ENCODE peak calls at places on chromosomes 12 and 14, in eight cellular contexts. One of them, this sample, is unnamed.

GRCh38 chr12:12405882-12406281 is 49.0 kb downstream of the BORCS5 start:
- DNase-seq in AG04450: no peak
- DNase-seq in NK-92 treated with Interleukin-12 subunit alpha and Interleukin-12 subunit beta, amount 100 ng/mL, for 24 hours: no peak
- DNase-seq in RPMI8226: no peak
- DNase-seq in activated T-helper 1 cell treated with Interleukin-2 at 50 U/mL for 16 hours: no peak
- DNase-seq in activated CD4-positive, alpha-beta T cell treated with anti-CD3 and anti-CD28 coated beads, Interleukin-2, amount 50 U/mL, for 48 hours: no peak
- DNase-seq in SK-N-SH: no peak
- DNase-seq in AG09319: no peak
- DNase-seq in this sample: no peak

GRCh38 chr12:62772556-62772955 is 162.4 kb downstream of the PPM1H start:
- DNase-seq in AG04450: no peak
- DNase-seq in NK-92 treated with Interleukin-12 subunit alpha and Interleukin-12 subunit beta, amount 100 ng/mL, for 24 hours: no peak
- DNase-seq in RPMI8226: no peak
- DNase-seq in activated T-helper 1 cell treated with Interleukin-2 at 50 U/mL for 16 hours: no peak
- DNase-seq in activated CD4-positive, alpha-beta T cell treated with anti-CD3 and anti-CD28 coated beads, Interleukin-2, amount 50 U/mL, for 48 hours: no peak
- DNase-seq in SK-N-SH: no peak
- DNase-seq in AG09319: no peak
- DNase-seq in this sample: no peak

GRCh38 chr14:100586153-100586519 is 1.1 kb downstream of the BEGAIN start:
- DNase-seq in AG04450: no peak
- DNase-seq in NK-92 treated with Interleukin-12 subunit alpha and Interleukin-12 subunit beta, amount 100 ng/mL, for 24 hours: no peak
- DNase-seq in RPMI8226: no peak
- DNase-seq in activated T-helper 1 cell treated with Interleukin-2 at 50 U/mL for 16 hours: no peak
- DNase-seq in activated CD4-positive, alpha-beta T cell treated with anti-CD3 and anti-CD28 coated beads, Interleukin-2, amount 50 U/mL, for 48 hours: no peak
- DNase-seq in SK-N-SH: peak
- DNase-seq in AG09319: no peak
- DNase-seq in this sample: no peak

GRCh38 chr12:121820056-121820455 is 16.2 kb downstream of the SETD1B start:
- DNase-seq in AG04450: no peak
- DNase-seq in NK-92 treated with Interleukin-12 subunit alpha and Interleukin-12 subunit beta, amount 100 ng/mL, for 24 hours: no peak
- DNase-seq in RPMI8226: no peak
- DNase-seq in activated T-helper 1 cell treated with Interleukin-2 at 50 U/mL for 16 hours: no peak
- DNase-seq in activated CD4-positive, alpha-beta T cell treated with anti-CD3 and anti-CD28 coated beads, Interleukin-2, amount 50 U/mL, for 48 hours: no peak
- DNase-seq in SK-N-SH: no peak
- DNase-seq in AG09319: no peak
- DNase-seq in this sample: no peak

GRCh38 chr12:114013601-114014345 is 47.6 kb upstream of the RBM19 start:
- DNase-seq in AG04450: peak
- DNase-seq in NK-92 treated with Interleukin-12 subunit alpha and Interleukin-12 subunit beta, amount 100 ng/mL, for 24 hours: no peak
- DNase-seq in RPMI8226: peak
- DNase-seq in activated T-helper 1 cell treated with Interleukin-2 at 50 U/mL for 16 hours: no peak
- DNase-seq in activated CD4-positive, alpha-beta T cell treated with anti-CD3 and anti-CD28 coated beads, Interleukin-2, amount 50 U/mL, for 48 hours: no peak
- DNase-seq in SK-N-SH: peak
- DNase-seq in AG09319: no peak
- DNase-seq in this sample: no peak

GRCh38 chr12:29187756-29188155 is 38.7 kb downstream of the FAR2 start:
- DNase-seq in AG04450: no peak
- DNase-seq in NK-92 treated with Interleukin-12 subunit alpha and Interleukin-12 subunit beta, amount 100 ng/mL, for 24 hours: no peak
- DNase-seq in RPMI8226: no peak
- DNase-seq in activated T-helper 1 cell treated with Interleukin-2 at 50 U/mL for 16 hours: no peak
- DNase-seq in activated CD4-positive, alpha-beta T cell treated with anti-CD3 and anti-CD28 coated beads, Interleukin-2, amount 50 U/mL, for 48 hours: no peak
- DNase-seq in SK-N-SH: no peak
- DNase-seq in AG09319: no peak
- DNase-seq in this sample: no peak

GRCh38 chr14:88554458-88555286 is at the start of gene PTPN21:
- DNase-seq in AG04450: no peak
- DNase-seq in NK-92 treated with Interleukin-12 subunit alpha and Interleukin-12 subunit beta, amount 100 ng/mL, for 24 hours: no peak
- DNase-seq in RPMI8226: peak
- DNase-seq in activated T-helper 1 cell treated with Interleukin-2 at 50 U/mL for 16 hours: no peak
- DNase-seq in activated CD4-positive, alpha-beta T cell treated with anti-CD3 and anti-CD28 coated beads, Interleukin-2, amount 50 U/mL, for 48 hours: peak
- DNase-seq in SK-N-SH: peak
- DNase-seq in AG09319: no peak
- DNase-seq in this sample: peak

GRCh38 chr12:3204143-3204542 is 127.0 kb downstream of the TSPAN9 start:
- DNase-seq in AG04450: no peak
- DNase-seq in NK-92 treated with Interleukin-12 subunit alpha and Interleukin-12 subunit beta, amount 100 ng/mL, for 24 hours: no peak
- DNase-seq in RPMI8226: peak
- DNase-seq in activated T-helper 1 cell treated with Interleukin-2 at 50 U/mL for 16 hours: no peak
- DNase-seq in activated CD4-positive, alpha-beta T cell treated with anti-CD3 and anti-CD28 coated beads, Interleukin-2, amount 50 U/mL, for 48 hours: no peak
- DNase-seq in SK-N-SH: no peak
- DNase-seq in AG09319: no peak
- DNase-seq in this sample: no peak

GRCh38 chr12:20625531-20625930 is 69.6 kb upstream of the SLCO1C1 start:
- DNase-seq in AG04450: no peak
- DNase-seq in NK-92 treated with Interleukin-12 subunit alpha and Interleukin-12 subunit beta, amount 100 ng/mL, for 24 hours: no peak
- DNase-seq in RPMI8226: no peak
- DNase-seq in activated T-helper 1 cell treated with Interleukin-2 at 50 U/mL for 16 hours: no peak
- DNase-seq in activated CD4-positive, alpha-beta T cell treated with anti-CD3 and anti-CD28 coated beads, Interleukin-2, amount 50 U/mL, for 48 hours: no peak
- DNase-seq in SK-N-SH: no peak
- DNase-seq in AG09319: no peak
- DNase-seq in this sample: no peak

GRCh38 chr12:28708918-28709371 is 440.1 kb upstream of the FAR2 start:
- DNase-seq in AG04450: peak
- DNase-seq in NK-92 treated with Interleukin-12 subunit alpha and Interleukin-12 subunit beta, amount 100 ng/mL, for 24 hours: no peak
- DNase-seq in RPMI8226: no peak
- DNase-seq in activated T-helper 1 cell treated with Interleukin-2 at 50 U/mL for 16 hours: no peak
- DNase-seq in activated CD4-positive, alpha-beta T cell treated with anti-CD3 and anti-CD28 coated beads, Interleukin-2, amount 50 U/mL, for 48 hours: no peak
- DNase-seq in SK-N-SH: no peak
- DNase-seq in AG09319: peak
- DNase-seq in this sample: no peak

GRCh38 chr12:46915861-46916260 is 90.1 kb upstream of the SLC38A4 start:
- DNase-seq in AG04450: peak
- DNase-seq in NK-92 treated with Interleukin-12 subunit alpha and Interleukin-12 subunit beta, amount 100 ng/mL, for 24 hours: no peak
- DNase-seq in RPMI8226: no peak
- DNase-seq in activated T-helper 1 cell treated with Interleukin-2 at 50 U/mL for 16 hours: no peak
- DNase-seq in activated CD4-positive, alpha-beta T cell treated with anti-CD3 and anti-CD28 coated beads, Interleukin-2, amount 50 U/mL, for 48 hours: no peak
- DNase-seq in SK-N-SH: no peak
- DNase-seq in AG09319: no peak
- DNase-seq in this sample: no peak

GRCh38 chr12:120213758-120214157 is 12.8 kb upstream of the RPLP0 start:
- DNase-seq in AG04450: no peak
- DNase-seq in NK-92 treated with Interleukin-12 subunit alpha and Interleukin-12 subunit beta, amount 100 ng/mL, for 24 hours: no peak
- DNase-seq in RPMI8226: no peak
- DNase-seq in activated T-helper 1 cell treated with Interleukin-2 at 50 U/mL for 16 hours: no peak
- DNase-seq in activated CD4-positive, alpha-beta T cell treated with anti-CD3 and anti-CD28 coated beads, Interleukin-2, amount 50 U/mL, for 48 hours: no peak
- DNase-seq in SK-N-SH: peak
- DNase-seq in AG09319: no peak
- DNase-seq in this sample: no peak

GRCh38 chr14:34340226-34340625 is 121.8 kb downstream of the SPTSSA start:
- DNase-seq in AG04450: no peak
- DNase-seq in NK-92 treated with Interleukin-12 subunit alpha and Interleukin-12 subunit beta, amount 100 ng/mL, for 24 hours: no peak
- DNase-seq in RPMI8226: no peak
- DNase-seq in activated T-helper 1 cell treated with Interleukin-2 at 50 U/mL for 16 hours: no peak
- DNase-seq in activated CD4-positive, alpha-beta T cell treated with anti-CD3 and anti-CD28 coated beads, Interleukin-2, amount 50 U/mL, for 48 hours: no peak
- DNase-seq in SK-N-SH: no peak
- DNase-seq in AG09319: no peak
- DNase-seq in this sample: no peak

GRCh38 chr12:50390284-50390683 is 6.1 kb downstream of the FAM186A start:
- DNase-seq in AG04450: peak
- DNase-seq in NK-92 treated with Interleukin-12 subunit alpha and Interleukin-12 subunit beta, amount 100 ng/mL, for 24 hours: no peak
- DNase-seq in RPMI8226: no peak
- DNase-seq in activated T-helper 1 cell treated with Interleukin-2 at 50 U/mL for 16 hours: no peak
- DNase-seq in activated CD4-positive, alpha-beta T cell treated with anti-CD3 and anti-CD28 coated beads, Interleukin-2, amount 50 U/mL, for 48 hours: no peak
- DNase-seq in SK-N-SH: no peak
- DNase-seq in AG09319: peak
- DNase-seq in this sample: no peak

GRCh38 chr12:24499151-24500146 is 449.5 kb downstream of the BCAT1 start:
- DNase-seq in AG04450: no peak
- DNase-seq in NK-92 treated with Interleukin-12 subunit alpha and Interleukin-12 subunit beta, amount 100 ng/mL, for 24 hours: no peak
- DNase-seq in RPMI8226: no peak
- DNase-seq in activated T-helper 1 cell treated with Interleukin-2 at 50 U/mL for 16 hours: no peak
- DNase-seq in activated CD4-positive, alpha-beta T cell treated with anti-CD3 and anti-CD28 coated beads, Interleukin-2, amount 50 U/mL, for 48 hours: no peak
- DNase-seq in SK-N-SH: no peak
- DNase-seq in AG09319: peak
- DNase-seq in this sample: no peak

GRCh38 chr12:126773491-126773890 is 1493.5 kb upstream of the TMEM132C start:
- DNase-seq in AG04450: no peak
- DNase-seq in NK-92 treated with Interleukin-12 subunit alpha and Interleukin-12 subunit beta, amount 100 ng/mL, for 24 hours: no peak
- DNase-seq in RPMI8226: no peak
- DNase-seq in activated T-helper 1 cell treated with Interleukin-2 at 50 U/mL for 16 hours: no peak
- DNase-seq in activated CD4-positive, alpha-beta T cell treated with anti-CD3 and anti-CD28 coated beads, Interleukin-2, amount 50 U/mL, for 48 hours: no peak
- DNase-seq in SK-N-SH: no peak
- DNase-seq in AG09319: no peak
- DNase-seq in this sample: no peak

GRCh38 chr12:65891987-65892481 is 67.8 kb downstream of the HMGA2 start:
- DNase-seq in AG04450: peak
- DNase-seq in NK-92 treated with Interleukin-12 subunit alpha and Interleukin-12 subunit beta, amount 100 ng/mL, for 24 hours: no peak
- DNase-seq in RPMI8226: no peak
- DNase-seq in activated T-helper 1 cell treated with Interleukin-2 at 50 U/mL for 16 hours: no peak
- DNase-seq in activated CD4-positive, alpha-beta T cell treated with anti-CD3 and anti-CD28 coated beads, Interleukin-2, amount 50 U/mL, for 48 hours: no peak
- DNase-seq in SK-N-SH: no peak
- DNase-seq in AG09319: peak
- DNase-seq in this sample: no peak

GRCh38 chr12:51339750-51340149 is 6.7 kb downstream of the CELA1 start:
- DNase-seq in AG04450: no peak
- DNase-seq in NK-92 treated with Interleukin-12 subunit alpha and Interleukin-12 subunit beta, amount 100 ng/mL, for 24 hours: no peak
- DNase-seq in RPMI8226: no peak
- DNase-seq in activated T-helper 1 cell treated with Interleukin-2 at 50 U/mL for 16 hours: no peak
- DNase-seq in activated CD4-positive, alpha-beta T cell treated with anti-CD3 and anti-CD28 coated beads, Interleukin-2, amount 50 U/mL, for 48 hours: no peak
- DNase-seq in SK-N-SH: no peak
- DNase-seq in AG09319: no peak
- DNase-seq in this sample: no peak

GRCh38 chr12:116717466-116718457 is 20.1 kb downstream of the SPRING1 start:
- DNase-seq in AG04450: no peak
- DNase-seq in NK-92 treated with Interleukin-12 subunit alpha and Interleukin-12 subunit beta, amount 100 ng/mL, for 24 hours: no peak
- DNase-seq in RPMI8226: no peak
- DNase-seq in activated T-helper 1 cell treated with Interleukin-2 at 50 U/mL for 16 hours: no peak
- DNase-seq in activated CD4-positive, alpha-beta T cell treated with anti-CD3 and anti-CD28 coated beads, Interleukin-2, amount 50 U/mL, for 48 hours: no peak
- DNase-seq in SK-N-SH: no peak
- DNase-seq in AG09319: peak
- DNase-seq in this sample: no peak

GRCh38 chr14:73740921-73741326 is 26.7 kb upstream of the PNMA1 start:
- DNase-seq in AG04450: no peak
- DNase-seq in NK-92 treated with Interleukin-12 subunit alpha and Interleukin-12 subunit beta, amount 100 ng/mL, for 24 hours: no peak
- DNase-seq in RPMI8226: no peak
- DNase-seq in activated T-helper 1 cell treated with Interleukin-2 at 50 U/mL for 16 hours: no peak
- DNase-seq in activated CD4-positive, alpha-beta T cell treated with anti-CD3 and anti-CD28 coated beads, Interleukin-2, amount 50 U/mL, for 48 hours: no peak
- DNase-seq in SK-N-SH: peak
- DNase-seq in AG09319: no peak
- DNase-seq in this sample: no peak

GRCh38 chr12:110680032-110680431 is 8.9 kb downstream of the HVCN1 start:
- DNase-seq in AG04450: no peak
- DNase-seq in NK-92 treated with Interleukin-12 subunit alpha and Interleukin-12 subunit beta, amount 100 ng/mL, for 24 hours: no peak
- DNase-seq in RPMI8226: no peak
- DNase-seq in activated T-helper 1 cell treated with Interleukin-2 at 50 U/mL for 16 hours: no peak
- DNase-seq in activated CD4-positive, alpha-beta T cell treated with anti-CD3 and anti-CD28 coated beads, Interleukin-2, amount 50 U/mL, for 48 hours: no peak
- DNase-seq in SK-N-SH: no peak
- DNase-seq in AG09319: no peak
- DNase-seq in this sample: no peak

GRCh38 chr14:95496690-95497241 is 19.7 kb downstream of the SYNE3 start:
- DNase-seq in AG04450: no peak
- DNase-seq in NK-92 treated with Interleukin-12 subunit alpha and Interleukin-12 subunit beta, amount 100 ng/mL, for 24 hours: no peak
- DNase-seq in RPMI8226: peak
- DNase-seq in activated T-helper 1 cell treated with Interleukin-2 at 50 U/mL for 16 hours: no peak
- DNase-seq in activated CD4-positive, alpha-beta T cell treated with anti-CD3 and anti-CD28 coated beads, Interleukin-2, amount 50 U/mL, for 48 hours: no peak
- DNase-seq in SK-N-SH: no peak
- DNase-seq in AG09319: no peak
- DNase-seq in this sample: no peak

GRCh38 chr12:116060765-116061164 is 216.7 kb downstream of the MED13L start:
- DNase-seq in AG04450: no peak
- DNase-seq in NK-92 treated with Interleukin-12 subunit alpha and Interleukin-12 subunit beta, amount 100 ng/mL, for 24 hours: no peak
- DNase-seq in RPMI8226: peak
- DNase-seq in activated T-helper 1 cell treated with Interleukin-2 at 50 U/mL for 16 hours: no peak
- DNase-seq in activated CD4-positive, alpha-beta T cell treated with anti-CD3 and anti-CD28 coated beads, Interleukin-2, amount 50 U/mL, for 48 hours: no peak
- DNase-seq in SK-N-SH: no peak
- DNase-seq in AG09319: no peak
- DNase-seq in this sample: peak

GRCh38 chr14:51283402-51283825 is 43.4 kb downstream of the TMX1 start:
- DNase-seq in AG04450: peak
- DNase-seq in NK-92 treated with Interleukin-12 subunit alpha and Interleukin-12 subunit beta, amount 100 ng/mL, for 24 hours: no peak
- DNase-seq in RPMI8226: peak
- DNase-seq in activated T-helper 1 cell treated with Interleukin-2 at 50 U/mL for 16 hours: no peak
- DNase-seq in activated CD4-positive, alpha-beta T cell treated with anti-CD3 and anti-CD28 coated beads, Interleukin-2, amount 50 U/mL, for 48 hours: no peak
- DNase-seq in SK-N-SH: peak
- DNase-seq in AG09319: peak
- DNase-seq in this sample: peak

GRCh38 chr12:52442600-52443061 is 8.5 kb upstream of the KRT75 start:
- DNase-seq in AG04450: peak
- DNase-seq in NK-92 treated with Interleukin-12 subunit alpha and Interleukin-12 subunit beta, amount 100 ng/mL, for 24 hours: no peak
- DNase-seq in RPMI8226: no peak
- DNase-seq in activated T-helper 1 cell treated with Interleukin-2 at 50 U/mL for 16 hours: no peak
- DNase-seq in activated CD4-positive, alpha-beta T cell treated with anti-CD3 and anti-CD28 coated beads, Interleukin-2, amount 50 U/mL, for 48 hours: no peak
- DNase-seq in SK-N-SH: no peak
- DNase-seq in AG09319: no peak
- DNase-seq in this sample: no peak

GRCh38 chr12:124694250-124694649 is 126.8 kb upstream of the NCOR2 start:
- DNase-seq in AG04450: no peak
- DNase-seq in NK-92 treated with Interleukin-12 subunit alpha and Interleukin-12 subunit beta, amount 100 ng/mL, for 24 hours: peak
- DNase-seq in RPMI8226: peak
- DNase-seq in activated T-helper 1 cell treated with Interleukin-2 at 50 U/mL for 16 hours: no peak
- DNase-seq in activated CD4-positive, alpha-beta T cell treated with anti-CD3 and anti-CD28 coated beads, Interleukin-2, amount 50 U/mL, for 48 hours: peak
- DNase-seq in SK-N-SH: no peak
- DNase-seq in AG09319: no peak
- DNase-seq in this sample: no peak

GRCh38 chr12:9872743-9873142 is 3.6 kb upstream of the CLEC2B start:
- DNase-seq in AG04450: no peak
- DNase-seq in NK-92 treated with Interleukin-12 subunit alpha and Interleukin-12 subunit beta, amount 100 ng/mL, for 24 hours: no peak
- DNase-seq in RPMI8226: no peak
- DNase-seq in activated T-helper 1 cell treated with Interleukin-2 at 50 U/mL for 16 hours: no peak
- DNase-seq in activated CD4-positive, alpha-beta T cell treated with anti-CD3 and anti-CD28 coated beads, Interleukin-2, amount 50 U/mL, for 48 hours: no peak
- DNase-seq in SK-N-SH: no peak
- DNase-seq in AG09319: no peak
- DNase-seq in this sample: no peak